ENCODE peak calls at places on chromosomes 4 and X, in seven cellular contexts. M is NCI-H1105; K is cardiac fibroblast; C is stimulated activated CD8-positive, alpha-beta memory T cell treated with anti-CD3 and anti-CD28 coated beads, Interleukin-15, amount 100 ng/mL, for 48 hours; U is D341Med; E is osteocyte; H is fibroblast of pulmonary artery. J is an unnamed sample.
A peak's percentile ranks its signal among the peaks of the same experiment; 100 is the strongest.

GRCh38 chr4:4659871-4660651 is 118.2 kb upstream of the STX18 start:
- DNase-seq in M (no peak), K (peak; percentile 82), C (no peak), U (no peak), E (no peak), H (peak; percentile 84), J (no peak)

GRCh38 chr4:151247395-151247794 is 29.6 kb upstream of the PRSS48 start:
- DNase-seq in M (no peak), K (no peak), C (no peak), U (no peak), E (no peak), H (no peak), J (no peak)

GRCh38 chrX:51496501-51497291 is at the start of gene NUDT11:
- DNase-seq in M (peak; percentile 65), K (peak; percentile 77), C (peak; percentile 41), U (peak; percentile 87), E (peak; percentile 91), H (peak; percentile 69), J (peak; percentile 34)

GRCh38 chrX:133389975-133390374 is 25.3 kb downstream of the GPC4 start:
- DNase-seq in M (no peak), K (no peak), C (no peak), U (no peak), E (no peak), H (no peak), J (no peak)

GRCh38 chrX:72297953-72298730 is 7.6 kb downstream of the CITED1 start:
- DNase-seq in M (no peak), K (peak; percentile 28), C (no peak), U (no peak), E (peak; percentile 40), H (peak; percentile 42), J (peak; percentile 60)

GRCh38 chr4:106763044-106763443 is 273.1 kb downstream of the DKK2 start:
- DNase-seq in M (no peak), K (no peak), C (no peak), U (peak; percentile 31), E (no peak), H (peak; percentile 9), J (no peak)

GRCh38 chr4:139740531-139741041 is 75.0 kb downstream of the MGST2 start:
- DNase-seq in M (peak; percentile 32), K (peak; percentile 97), C (no peak), U (no peak), E (peak; percentile 67), H (peak; percentile 97), J (peak; percentile 89)

GRCh38 chr4:182443070-182443469 is 199.9 kb downstream of the TENM3 start:
- DNase-seq in M (no peak), K (no peak), C (no peak), U (no peak), E (no peak), H (no peak), J (no peak)

GRCh38 chr4:165199722-165200121 is 7.6 kb upstream of the KLHL2 start:
- DNase-seq in M (no peak), K (no peak), C (no peak), U (no peak), E (no peak), H (no peak), J (no peak)

GRCh38 chrX:147226801-147227200 is 412.3 kb upstream of the CXorf51A start:
- DNase-seq in M (no peak), K (no peak), C (no peak), U (no peak), E (no peak), H (no peak), J (no peak)

J was measured in NCI-H69.